ENCODE peak calls at places on chromosome 15, in five cellular contexts. S is heart right ventricle, P is stomach, O is bronchial epithelial cell, M is astrocyte of the cerebellum. R is an unnamed sample.

GRCh38 chr15:100107151-100107550 is 234.6 kb downstream of the ADAMTS17 start:
- DNase-seq in S (no peak), P (no peak), O (no peak), M (no peak), R (no peak)

GRCh38 chr15:27064080-27064479 is 93.1 kb downstream of the GABRG3 start:
- DNase-seq in S (no peak), P (no peak), O (no peak), M (no peak), R (no peak)

GRCh38 chr15:81098884-81099601 is 35.0 kb upstream of the CFAP161 start:
- DNase-seq in S (peak), P (no peak), O (no peak), M (no peak), R (no peak)

GRCh38 chr15:57218826-57219576 is 157.3 kb upstream of the CGNL1 start:
- DNase-seq in S (no peak), P (no peak), O (peak), M (peak), R (peak)

GRCh38 chr15:33029247-33029646 is 165.3 kb downstream of the FMN1 start:
- DNase-seq in S (no peak), P (no peak), O (no peak), M (no peak), R (no peak)

GRCh38 chr15:49064884-49065283 is 18.6 kb upstream of the SECISBP2L start:
- DNase-seq in S (no peak), P (no peak), O (no peak), M (no peak), R (no peak)

GRCh38 chr15:45180201-45180600 is 7.6 kb downstream of the SHF start:
- DNase-seq in S (no peak), P (no peak), O (no peak), M (peak), R (no peak)

GRCh38 chr15:99142562-99142961 is 37.7 kb downstream of the SYNM start:
- DNase-seq in S (no peak), P (no peak), O (no peak), M (no peak), R (no peak)

GRCh38 chr15:77513226-77513625 is 92.5 kb downstream of the HMG20A start:
- DNase-seq in S (peak), P (no peak), O (no peak), M (no peak), R (no peak)

GRCh38 chr15:27124287-27124830 is 153.4 kb downstream of the GABRG3 start:
- DNase-seq in S (no peak), P (no peak), O (no peak), M (no peak), R (no peak)

GRCh38 chr15:63765338-63765737 is 68.4 kb downstream of the HERC1 start:
- DNase-seq in S (no peak), P (no peak), O (no peak), M (no peak), R (no peak)

GRCh38 chr15:70098461-70099166 is 897 bp upstream of the TLE3 start:
- DNase-seq in S (no peak), P (peak), O (no peak), M (no peak), R (no peak)

GRCh38 chr15:39092761-39093160 is 488.1 kb upstream of the THBS1 start:
- DNase-seq in S (no peak), P (no peak), O (no peak), M (no peak), R (no peak)

GRCh38 chr15:32901995-32902394 is 184.2 kb downstream of the GREM1 start:
- DNase-seq in S (no peak), P (no peak), O (no peak), M (no peak), R (no peak)

GRCh38 chr15:75349851-75350588 is 3.2 kb downstream of the NEIL1 start:
- DNase-seq in S (no peak), P (peak), O (no peak), M (no peak), R (no peak)

GRCh38 chr15:33242669-33243191 is 48.2 kb upstream of the FMN1 start:
- DNase-seq in S (no peak), P (no peak), O (peak), M (no peak), R (no peak)

GRCh38 chr15:74667973-74668372 is 27.9 kb downstream of the EDC3 start:
- DNase-seq in S (no peak), P (no peak), O (no peak), M (no peak), R (no peak)

GRCh38 chr15:86558678-86559077 is 479.0 kb downstream of the AGBL1 start:
- DNase-seq in S (no peak), P (no peak), O (no peak), M (no peak), R (no peak)

GRCh38 chr15:36831915-36832310 is 252.5 kb downstream of the CDIN1 start:
- DNase-seq in S (no peak), P (peak), O (no peak), M (peak), R (no peak)

GRCh38 chr15:61474796-61475195 is 245.7 kb upstream of the RORA start:
- DNase-seq in S (no peak), P (no peak), O (no peak), M (no peak), R (no peak)

GRCh38 chr15:69578792-69579587 is 126.4 kb downstream of the RPLP1 start:
- DNase-seq in S (no peak), P (peak), O (peak), M (no peak), R (no peak)

GRCh38 chr15:28977377-28978010 is 91.7 kb downstream of the APBA2 start:
- DNase-seq in S (peak), P (no peak), O (peak), M (peak), R (peak)

GRCh38 chr15:29090617-29091466 is 178.8 kb downstream of the NSMCE3 start:
- DNase-seq in S (no peak), P (no peak), O (no peak), M (no peak), R (no peak)

GRCh38 chr15:41794081-41794480 is 19.8 kb downstream of the MAPKBP1 start:
- DNase-seq in S (no peak), P (no peak), O (peak), M (no peak), R (no peak)

GRCh38 chr15:90037961-90038633 is 37.0 kb downstream of the ZNF710 start:
- DNase-seq in S (no peak), P (no peak), O (peak), M (no peak), R (no peak)

GRCh38 chr15:65896231-65896630 is 26.9 kb downstream of the RAB11A start:
- DNase-seq in S (no peak), P (no peak), O (no peak), M (no peak), R (no peak)

GRCh38 chr15:95325763-95326688 is 1004.5 kb upstream of the NR2F2 start:
- DNase-seq in S (no peak), P (no peak), O (no peak), M (no peak), R (no peak)
- H3K4me3 ChIP-seq in S (peak), P (peak), O (no peak), M (peak), R (peak)

DNA sequence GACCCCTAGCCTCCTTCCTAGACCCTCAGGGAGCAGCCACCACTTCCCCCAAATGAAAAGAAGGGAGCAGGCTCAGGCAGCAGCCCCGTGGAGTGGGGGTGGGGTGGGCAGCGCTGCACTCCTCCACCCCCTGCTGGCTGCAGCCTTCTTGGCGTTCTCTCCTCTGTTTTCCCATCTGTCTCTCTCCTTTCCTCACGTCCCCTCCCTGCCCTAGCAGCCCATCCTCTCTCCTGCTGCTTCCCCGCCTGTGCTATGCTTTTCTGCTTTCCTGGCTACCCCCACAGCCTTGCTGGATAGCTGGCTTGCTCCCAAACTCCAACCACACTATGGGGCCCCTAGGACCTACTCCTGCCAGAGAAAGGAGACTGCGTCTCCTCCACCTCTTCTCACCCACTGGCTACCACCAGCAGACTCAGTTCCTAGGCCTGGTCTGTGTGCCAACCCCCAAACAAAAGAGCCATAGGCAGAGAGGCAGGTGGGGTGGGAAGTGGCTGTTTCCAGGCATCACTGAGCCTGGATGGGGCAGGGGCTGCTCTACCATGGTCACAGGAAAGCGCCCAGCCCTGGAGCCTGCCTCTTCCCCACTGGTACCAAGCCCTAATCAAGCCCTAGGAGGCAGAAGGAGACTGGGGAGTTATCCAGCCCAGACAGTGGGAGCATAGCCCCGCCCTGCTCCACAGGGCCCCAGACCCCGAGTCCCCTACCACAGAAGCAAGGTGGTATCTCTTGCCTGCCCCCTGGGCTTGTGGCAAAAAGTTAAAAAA is 3.4 kb upstream of the DISP2 start:
- DNase-seq in S (no peak), P (no peak), O (no peak), M (no peak), R (no peak)
- TF ChIP-seq CTCF in S (peak), P (no peak), O (peak), M (peak), R (peak)

GRCh38 chr15:72319985-72320671 is at the start of gene CELF6:
- DNase-seq in S (peak), P (peak), O (peak), M (peak), R (no peak)
- H3K4me3 ChIP-seq in S (peak), P (peak), O (peak), M (peak), R (peak)

DNA sequence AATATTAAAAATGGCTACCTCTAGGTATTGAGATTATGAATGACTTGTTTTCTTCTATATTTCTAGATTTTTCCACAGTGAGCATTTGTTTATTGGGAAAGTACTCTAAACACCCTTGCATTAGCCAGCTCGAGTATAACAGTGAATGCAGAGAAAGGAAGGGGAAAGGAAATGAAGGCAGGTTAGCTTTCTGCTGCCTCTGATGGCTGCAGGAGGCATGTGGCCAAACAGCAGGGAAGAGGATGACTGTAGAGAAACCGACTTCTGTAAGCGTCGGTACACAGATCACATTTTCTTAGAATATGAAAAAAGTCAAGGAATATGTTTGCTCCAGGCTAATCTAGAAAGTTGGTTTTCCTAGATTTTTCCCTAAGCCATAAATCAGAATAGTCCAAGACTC is 19.8 kb downstream of the GNB5 start:
- DNase-seq in S (no peak), P (no peak), O (no peak), M (no peak), R (no peak)
- TF ChIP-seq CTCF in S (no peak), P (no peak), O (no peak), M (peak), R (peak)

DNA sequence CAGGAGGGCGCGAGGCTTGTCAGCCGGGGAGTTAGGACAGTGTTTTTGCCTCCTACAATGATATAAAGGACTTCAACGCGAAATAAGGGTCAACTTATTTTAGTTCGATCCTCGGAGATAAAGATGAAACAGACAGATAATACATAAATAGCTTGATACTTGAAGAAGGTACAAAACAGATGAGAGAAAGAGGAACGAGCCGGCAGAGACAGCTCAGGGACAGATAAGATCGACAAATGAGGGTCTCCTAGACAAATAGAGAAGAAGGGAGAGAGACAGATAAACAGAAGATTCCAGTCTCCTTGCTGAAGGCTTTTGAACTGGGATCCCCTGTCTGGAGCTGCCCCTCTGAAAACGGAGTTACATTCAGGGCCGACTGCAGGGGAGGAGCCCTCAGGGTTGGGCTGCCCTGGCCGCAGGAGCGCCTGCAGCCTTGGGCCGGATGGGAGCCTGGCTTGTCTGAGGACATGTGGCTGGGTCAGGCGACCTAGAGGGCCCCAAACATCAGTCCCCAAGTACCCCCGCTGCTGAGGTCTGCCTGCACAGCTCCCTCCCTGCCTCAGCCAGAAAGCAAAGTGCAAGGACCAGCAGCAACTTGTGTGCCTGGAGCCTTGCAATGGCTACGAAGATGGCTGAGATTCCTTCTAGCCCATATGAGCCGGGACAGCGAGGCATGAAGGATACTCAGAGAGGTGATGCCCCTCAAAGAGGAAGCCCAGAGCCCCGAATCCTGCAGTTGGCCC is 981 bp upstream of the SKOR1 start:
- DNase-seq in S (no peak), P (no peak), O (no peak), M (no peak), R (no peak)
- H3K4me3 ChIP-seq in S (no peak), P (no peak), O (no peak), M (no peak), R (no peak)

GRCh38 chr15:82647835-82648256 is 683 bp upstream of the CPEB1 start:
- DNase-seq in S (no peak), P (no peak), O (no peak), M (no peak), R (no peak)

GRCh38 chr15:82649226-82649999 is 2.2 kb upstream of the CPEB1 start:
- DNase-seq in S (no peak), P (no peak), O (no peak), M (no peak), R (no peak)

GRCh38 chr15:82648257-82649103 is 1.3 kb upstream of the CPEB1 start:
- DNase-seq in S (no peak), P (no peak), O (no peak), M (no peak), R (no peak)

GRCh38 chr15:82646250-82647044 is 716 bp downstream of the CPEB1 start:
- DNase-seq in S (no peak), P (no peak), O (no peak), M (no peak), R (no peak)

GRCh38 chr15:82647045-82647834 is at the start of gene CPEB1:
- DNase-seq in S (peak), P (no peak), O (no peak), M (no peak), R (no peak)
- TF ChIP-seq CTCF in S (peak), P (no peak), O (peak), M (no peak), R (peak)

R was measured in AG04450.